ENCODE peak calls at places on chromosomes 2 and 18, in five cellular contexts. One of them, this sample, is unnamed.
A peak's percentile ranks its signal among the peaks of the same experiment; 100 is the strongest.

GRCh38 chr2:150878347-150878746 is 383.3 kb downstream of the RBM43 start:
- DNase-seq in ascending aorta: no peak
- DNase-seq in stomach: no peak
- DNase-seq in CD8-positive, alpha-beta T cell: no peak
- DNase-seq in fibroblast of lung: peak; percentile 47
- DNase-seq in this sample: peak; percentile 74

GRCh38 chr18:22913861-22914260 is 19.3 kb upstream of the RBBP8 start:
- DNase-seq in ascending aorta: no peak
- DNase-seq in stomach: peak; percentile 88
- DNase-seq in CD8-positive, alpha-beta T cell: no peak
- DNase-seq in fibroblast of lung: no peak
- DNase-seq in this sample: no peak

GRCh38 chr18:69757733-69758132 is 189.9 kb downstream of the CD226 start:
- DNase-seq in ascending aorta: no peak
- DNase-seq in stomach: no peak
- DNase-seq in CD8-positive, alpha-beta T cell: no peak
- DNase-seq in fibroblast of lung: peak; percentile 80
- DNase-seq in this sample: peak; percentile 27

GRCh38 chr2:233838726-233839446 is 15.4 kb downstream of the HJURP start:
- DNase-seq in ascending aorta: no peak
- DNase-seq in stomach: peak; percentile 23
- DNase-seq in CD8-positive, alpha-beta T cell: no peak
- DNase-seq in fibroblast of lung: no peak
- DNase-seq in this sample: no peak

GRCh38 chr18:32918692-32919250 is 145.9 kb upstream of the KLHL14 start:
- DNase-seq in ascending aorta: no peak
- DNase-seq in stomach: no peak
- DNase-seq in CD8-positive, alpha-beta T cell: no peak
- DNase-seq in fibroblast of lung: no peak
- DNase-seq in this sample: no peak

GRCh38 chr18:25298853-25299274 is 53.1 kb downstream of the ZNF521 start:
- DNase-seq in ascending aorta: no peak
- DNase-seq in stomach: no peak
- DNase-seq in CD8-positive, alpha-beta T cell: no peak
- DNase-seq in fibroblast of lung: peak; percentile 93
- DNase-seq in this sample: peak; percentile 94

GRCh38 chr2:80858955-80859354 is 554.4 kb upstream of the LRRTM1 start:
- DNase-seq in ascending aorta: no peak
- DNase-seq in stomach: no peak
- DNase-seq in CD8-positive, alpha-beta T cell: no peak
- DNase-seq in fibroblast of lung: no peak
- DNase-seq in this sample: no peak

GRCh38 chr2:31235504-31235902 is 1.6 kb downstream of the EHD3 start:
- DNase-seq in ascending aorta: no peak
- DNase-seq in stomach: no peak
- DNase-seq in CD8-positive, alpha-beta T cell: no peak
- DNase-seq in fibroblast of lung: peak; percentile 90
- DNase-seq in this sample: peak; percentile 93

GRCh38 chr2:221915926-221916325 is 343.8 kb upstream of the EPHA4 start:
- DNase-seq in ascending aorta: no peak
- DNase-seq in stomach: no peak
- DNase-seq in CD8-positive, alpha-beta T cell: no peak
- DNase-seq in fibroblast of lung: no peak
- DNase-seq in this sample: no peak

GRCh38 chr2:120257522-120257921 is 4.9 kb downstream of the RALB start:
- DNase-seq in ascending aorta: no peak
- DNase-seq in stomach: no peak
- DNase-seq in CD8-positive, alpha-beta T cell: no peak
- DNase-seq in fibroblast of lung: no peak
- DNase-seq in this sample: no peak

GRCh38 chr2:216426938-216427337 is 14.7 kb downstream of the SMARCAL1 start:
- DNase-seq in ascending aorta: no peak
- DNase-seq in stomach: no peak
- DNase-seq in CD8-positive, alpha-beta T cell: no peak
- DNase-seq in fibroblast of lung: peak; percentile 82
- DNase-seq in this sample: peak; percentile 84

GRCh38 chr2:48279347-48279746 is 250.6 kb upstream of the STON1 start:
- DNase-seq in ascending aorta: no peak
- DNase-seq in stomach: no peak
- DNase-seq in CD8-positive, alpha-beta T cell: no peak
- DNase-seq in fibroblast of lung: no peak
- DNase-seq in this sample: no peak

GRCh38 chr2:6089474-6089873 is 397.3 kb downstream of the SOX11 start:
- DNase-seq in ascending aorta: no peak
- DNase-seq in stomach: no peak
- DNase-seq in CD8-positive, alpha-beta T cell: no peak
- DNase-seq in fibroblast of lung: no peak
- DNase-seq in this sample: no peak

GRCh38 chr2:139123795-139124194 is 343.6 kb upstream of the NXPH2 start:
- DNase-seq in ascending aorta: no peak
- DNase-seq in stomach: no peak
- DNase-seq in CD8-positive, alpha-beta T cell: no peak
- DNase-seq in fibroblast of lung: no peak
- DNase-seq in this sample: no peak

GRCh38 chr2:147250652-147251356 is 594.0 kb upstream of the ACVR2A start:
- DNase-seq in ascending aorta: no peak
- DNase-seq in stomach: no peak
- DNase-seq in CD8-positive, alpha-beta T cell: no peak
- DNase-seq in fibroblast of lung: no peak
- DNase-seq in this sample: no peak

GRCh38 chr2:232362174-232362913 is 16.2 kb upstream of the ALPP start:
- DNase-seq in ascending aorta: no peak
- DNase-seq in stomach: no peak
- DNase-seq in CD8-positive, alpha-beta T cell: no peak
- DNase-seq in fibroblast of lung: no peak
- DNase-seq in this sample: no peak

GRCh38 chr18:62999392-62999791 is 284.1 kb downstream of the PHLPP1 start:
- DNase-seq in ascending aorta: no peak
- DNase-seq in stomach: no peak
- DNase-seq in CD8-positive, alpha-beta T cell: no peak
- DNase-seq in fibroblast of lung: peak; percentile 79
- DNase-seq in this sample: peak; percentile 81

GRCh38 chr2:55616509-55617159 is 788 bp downstream of the PPP4R3B start:
- DNase-seq in ascending aorta: no peak
- DNase-seq in stomach: no peak
- DNase-seq in CD8-positive, alpha-beta T cell: no peak
- DNase-seq in fibroblast of lung: peak; percentile 65
- DNase-seq in this sample: peak; percentile 76

GRCh38 chr18:79200546-79201268 is 131.5 kb downstream of the ATP9B start:
- DNase-seq in ascending aorta: no peak
- DNase-seq in stomach: no peak
- DNase-seq in CD8-positive, alpha-beta T cell: no peak
- DNase-seq in fibroblast of lung: peak; percentile 17
- DNase-seq in this sample: peak; percentile 26

GRCh38 chr2:36044389-36044788 is 311.2 kb upstream of the CRIM1 start:
- DNase-seq in ascending aorta: no peak
- DNase-seq in stomach: no peak
- DNase-seq in CD8-positive, alpha-beta T cell: no peak
- DNase-seq in fibroblast of lung: no peak
- DNase-seq in this sample: no peak

GRCh38 chr18:3262234-3263171 is 570 bp downstream of the MYL12B start:
- DNase-seq in ascending aorta: no peak
- DNase-seq in stomach: no peak
- DNase-seq in CD8-positive, alpha-beta T cell: no peak
- DNase-seq in fibroblast of lung: peak; percentile 50
- DNase-seq in this sample: peak; percentile 67

GRCh38 chr18:3624818-3625716 is 175.1 kb downstream of the TGIF1 start:
- DNase-seq in ascending aorta: no peak
- DNase-seq in stomach: peak; percentile 43
- DNase-seq in CD8-positive, alpha-beta T cell: peak; percentile 26
- DNase-seq in fibroblast of lung: peak; percentile 99
- DNase-seq in this sample: peak; percentile 95

GRCh38 chr2:33599943-33600192 is 769 bp upstream of the FAM98A start:
- DNase-seq in ascending aorta: no peak
- DNase-seq in stomach: no peak
- DNase-seq in CD8-positive, alpha-beta T cell: no peak
- DNase-seq in fibroblast of lung: no peak
- DNase-seq in this sample: no peak

GRCh38 chr2:26477911-26478253 is at the start of gene OTOF:
- DNase-seq in ascending aorta: no peak
- DNase-seq in stomach: no peak
- DNase-seq in CD8-positive, alpha-beta T cell: no peak
- DNase-seq in fibroblast of lung: peak; percentile 69
- DNase-seq in this sample: peak; percentile 91

GRCh38 chr2:195648780-195649179 is 8.2 kb upstream of the SLC39A10 start:
- DNase-seq in ascending aorta: no peak
- DNase-seq in stomach: no peak
- DNase-seq in CD8-positive, alpha-beta T cell: no peak
- DNase-seq in fibroblast of lung: no peak
- DNase-seq in this sample: peak; percentile 28

GRCh38 chr2:19775838-19776237 is 125.9 kb downstream of the TTC32 start:
- DNase-seq in ascending aorta: no peak
- DNase-seq in stomach: no peak
- DNase-seq in CD8-positive, alpha-beta T cell: no peak
- DNase-seq in fibroblast of lung: no peak
- DNase-seq in this sample: peak; percentile 73

GRCh38 chr2:85188852-85189251 is 55.7 kb downstream of the TCF7L1 start:
- DNase-seq in ascending aorta: no peak
- DNase-seq in stomach: no peak
- DNase-seq in CD8-positive, alpha-beta T cell: no peak
- DNase-seq in fibroblast of lung: peak; percentile 39
- DNase-seq in this sample: peak; percentile 19

GRCh38 chr2:100832885-100833284 is 12.9 kb downstream of the NPAS2 start:
- DNase-seq in ascending aorta: no peak
- DNase-seq in stomach: no peak
- DNase-seq in CD8-positive, alpha-beta T cell: no peak
- DNase-seq in fibroblast of lung: peak; percentile 40
- DNase-seq in this sample: peak; percentile 48

GRCh38 chr18:78659748-78660147 is 319.9 kb upstream of the SALL3 start:
- DNase-seq in ascending aorta: no peak
- DNase-seq in stomach: no peak
- DNase-seq in CD8-positive, alpha-beta T cell: no peak
- DNase-seq in fibroblast of lung: no peak
- DNase-seq in this sample: no peak

GRCh38 chr2:126894585-126895182 is 4.0 kb upstream of the TEX51 start:
- DNase-seq in ascending aorta: no peak
- DNase-seq in stomach: peak; percentile 5
- DNase-seq in CD8-positive, alpha-beta T cell: no peak
- DNase-seq in fibroblast of lung: no peak
- DNase-seq in this sample: no peak

GRCh38 chr2:202017940-202018339 is 15.7 kb upstream of the FZD7 start:
- DNase-seq in ascending aorta: no peak
- DNase-seq in stomach: no peak
- DNase-seq in CD8-positive, alpha-beta T cell: no peak
- DNase-seq in fibroblast of lung: no peak
- DNase-seq in this sample: no peak

GRCh38 chr18:24915547-24915946 is 436.4 kb downstream of the ZNF521 start:
- DNase-seq in ascending aorta: no peak
- DNase-seq in stomach: no peak
- DNase-seq in CD8-positive, alpha-beta T cell: no peak
- DNase-seq in fibroblast of lung: peak; percentile 54
- DNase-seq in this sample: peak; percentile 72

GRCh38 chr18:6629635-6630140 is 99.8 kb upstream of the ARHGAP28 start:
- DNase-seq in ascending aorta: no peak
- DNase-seq in stomach: no peak
- DNase-seq in CD8-positive, alpha-beta T cell: no peak
- DNase-seq in fibroblast of lung: peak; percentile 82
- DNase-seq in this sample: peak; percentile 84

GRCh38 chr2:70241338-70241737 is 7.1 kb downstream of the TIA1 start:
- DNase-seq in ascending aorta: no peak
- DNase-seq in stomach: no peak
- DNase-seq in CD8-positive, alpha-beta T cell: no peak
- DNase-seq in fibroblast of lung: peak; percentile 11
- DNase-seq in this sample: no peak

GRCh38 chr2:55063226-55063625 is 13.0 kb upstream of the RTN4 start:
- DNase-seq in ascending aorta: no peak
- DNase-seq in stomach: no peak
- DNase-seq in CD8-positive, alpha-beta T cell: no peak
- DNase-seq in fibroblast of lung: no peak
- DNase-seq in this sample: no peak

GRCh38 chr18:3605562-3606443 is 155.8 kb downstream of the TGIF1 start:
- DNase-seq in ascending aorta: no peak
- DNase-seq in stomach: no peak
- DNase-seq in CD8-positive, alpha-beta T cell: no peak
- DNase-seq in fibroblast of lung: peak; percentile 63
- DNase-seq in this sample: peak; percentile 80

GRCh38 chr2:30255466-30256408 is 24.4 kb downstream of the LBH start:
- DNase-seq in ascending aorta: no peak
- DNase-seq in stomach: no peak
- DNase-seq in CD8-positive, alpha-beta T cell: no peak
- DNase-seq in fibroblast of lung: no peak
- DNase-seq in this sample: no peak

GRCh38 chr2:12456293-12457151 is 260.2 kb upstream of the TRIB2 start:
- DNase-seq in ascending aorta: peak; percentile 68
- DNase-seq in stomach: peak; percentile 88
- DNase-seq in CD8-positive, alpha-beta T cell: peak; percentile 47
- DNase-seq in fibroblast of lung: peak; percentile 98
- DNase-seq in this sample: peak; percentile 99
- H3K4me1 ChIP-seq in ascending aorta: peaks cover 3% of the 10 kb centered on the region
- H3K4me1 ChIP-seq in stomach: peaks cover 10% of the 10 kb centered on the region
- H3K4me1 ChIP-seq in CD8-positive, alpha-beta T cell: peaks cover 14% of the 10 kb centered on the region
- H3K4me1 ChIP-seq in fibroblast of lung: peaks cover 15% of the 10 kb centered on the region
- H3K4me1 ChIP-seq in this sample: peaks cover 16% of the 10 kb centered on the region

DNA sequence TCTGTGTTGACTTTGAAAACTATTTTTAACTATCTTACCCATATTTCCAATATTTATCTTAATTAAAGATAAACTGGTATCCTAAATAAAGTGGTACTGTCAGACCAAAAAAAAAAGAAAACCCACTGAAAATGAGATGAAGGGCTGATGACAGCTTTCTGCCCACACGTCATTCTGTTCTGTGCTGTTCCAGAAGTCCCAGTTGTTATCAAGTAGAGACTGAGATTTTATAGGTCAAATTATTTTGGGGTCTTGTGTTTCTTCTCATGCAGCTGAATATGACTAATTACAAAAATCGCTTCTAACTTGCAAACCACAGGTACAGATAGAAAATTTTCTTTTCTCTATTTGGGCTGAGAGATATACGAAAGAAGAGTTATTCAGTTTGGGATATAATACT is 48.7 kb upstream of the KLF7 start:
- DNase-seq in ascending aorta: no peak
- DNase-seq in stomach: no peak
- DNase-seq in CD8-positive, alpha-beta T cell: no peak
- DNase-seq in fibroblast of lung: no peak
- DNase-seq in this sample: no peak
- H3K4me1 ChIP-seq in ascending aorta: no peaks in the 10 kb centered on the region
- H3K4me1 ChIP-seq in stomach: no peaks in the 10 kb centered on the region
- H3K4me1 ChIP-seq in CD8-positive, alpha-beta T cell: no peaks in the 10 kb centered on the region
- H3K4me1 ChIP-seq in fibroblast of lung: no peaks in the 10 kb centered on the region
- H3K4me1 ChIP-seq in this sample: peaks cover 2% of the 10 kb centered on the region

GRCh38 chr18:76448262-76449109 is 46.6 kb downstream of the ZNF516 start:
- DNase-seq in ascending aorta: no peak
- DNase-seq in stomach: no peak
- DNase-seq in CD8-positive, alpha-beta T cell: no peak
- DNase-seq in fibroblast of lung: peak; percentile 56
- DNase-seq in this sample: peak; percentile 35
- H3K4me1 ChIP-seq in ascending aorta: peaks cover 4% of the 10 kb centered on the region
- H3K4me1 ChIP-seq in stomach: peaks cover 55% of the 10 kb centered on the region
- H3K4me1 ChIP-seq in CD8-positive, alpha-beta T cell: peaks cover 25% of the 10 kb centered on the region
- H3K4me1 ChIP-seq in fibroblast of lung: peaks cover 33% of the 10 kb centered on the region
- H3K4me1 ChIP-seq in this sample: peaks cover 78% of the 10 kb centered on the region

GRCh38 chr18:75251466-75251865 is 40.9 kb downstream of the TSHZ1 start:
- DNase-seq in ascending aorta: no peak
- DNase-seq in stomach: no peak
- DNase-seq in CD8-positive, alpha-beta T cell: no peak
- DNase-seq in fibroblast of lung: no peak
- DNase-seq in this sample: no peak
- H3K4me1 ChIP-seq in ascending aorta: no peaks in the 10 kb centered on the region
- H3K4me1 ChIP-seq in stomach: peaks cover 22% of the 10 kb centered on the region
- H3K4me1 ChIP-seq in CD8-positive, alpha-beta T cell: peaks cover 32% of the 10 kb centered on the region
- H3K4me1 ChIP-seq in fibroblast of lung: peaks cover 12% of the 10 kb centered on the region
- H3K4me1 ChIP-seq in this sample: peaks cover 40% of the 10 kb centered on the region

GRCh38 chr2:235216901-235217300 is 265.1 kb downstream of the SH3BP4 start:
- DNase-seq in ascending aorta: no peak
- DNase-seq in stomach: no peak
- DNase-seq in CD8-positive, alpha-beta T cell: no peak
- DNase-seq in fibroblast of lung: peak; percentile 16
- DNase-seq in this sample: peak; percentile 78
- H3K4me1 ChIP-seq in ascending aorta: no peaks in the 10 kb centered on the region
- H3K4me1 ChIP-seq in stomach: no peaks in the 10 kb centered on the region
- H3K4me1 ChIP-seq in CD8-positive, alpha-beta T cell: no peaks in the 10 kb centered on the region
- H3K4me1 ChIP-seq in fibroblast of lung: no peaks in the 10 kb centered on the region
- H3K4me1 ChIP-seq in this sample: peaks cover 22% of the 10 kb centered on the region